ENCODE peak calls at places on chromosomes 13 and 19, in seven cellular contexts. I is progenitor cell of endocrine pancreas; W is iris pigment epithelial cell; O is PC-3; M is neural crest cell; D is naive thymus-derived CD4-positive, alpha-beta T cell; P is NCI-H2029. R is an unnamed sample.

GRCh38 chr19:27858981-27859581 is 1353.9 kb downstream of the UQCRFS1 start:
- DNase-seq in D (no peak), P (peak), O (no peak), M (no peak), W (no peak), I (no peak), R (no peak)

GRCh38 chr13:41864658-41865057 is 96.3 kb downstream of the VWA8 start:
- DNase-seq in D (no peak), W (peak), O (no peak), M (no peak), P (no peak), I (no peak), R (no peak)

GRCh38 chr13:20190481-20191310 is 2.0 kb downstream of the GJB2 start:
- DNase-seq in P (no peak), M (no peak), O (peak), W (peak), I (no peak), D (no peak), R (no peak)

GRCh38 chr19:29277107-29277506 is 64.2 kb upstream of the UQCRFS1 start:
- DNase-seq in I (no peak), W (no peak), D (peak), M (no peak), O (no peak), P (no peak), R (no peak)

GRCh38 chr19:47711652-47712239 is 1.5 kb upstream of the EHD2 start:
- DNase-seq in I (no peak), D (no peak), W (no peak), P (no peak), O (no peak), M (no peak), R (no peak)

GRCh38 chr19:50568321-50569022 is at the start of gene LRRC4B:
- DNase-seq in O (no peak), I (no peak), W (no peak), M (peak), P (no peak), D (no peak), R (no peak)

GRCh38 chr13:80012281-80012680 is 328.6 kb downstream of the SPRY2 start:
- DNase-seq in D (no peak), P (no peak), I (no peak), O (peak), M (no peak), W (peak), R (no peak)

GRCh38 chr19:39411006-39411831 is 1.2 kb upstream of the PLEKHG2 start:
- DNase-seq in W (peak), P (no peak), M (no peak), I (no peak), D (no peak), O (no peak), R (no peak)

GRCh38 chr19:3721900-3722442 is 13.8 kb downstream of the TJP3 start:
- DNase-seq in M (no peak), D (no peak), P (no peak), I (no peak), O (no peak), W (no peak), R (no peak)

GRCh38 chr13:39530996-39531395 is 72.0 kb downstream of the LHFPL6 start:
- DNase-seq in I (no peak), P (no peak), M (no peak), D (no peak), O (peak), W (peak), R (no peak)

GRCh38 chr19:30565680-30566079 is 193.5 kb downstream of the ZNF536 start:
- DNase-seq in W (no peak), M (no peak), D (no peak), O (no peak), P (no peak), I (no peak), R (no peak)

GRCh38 chr13:22665531-22665930 is 515.2 kb upstream of the SGCG start:
- DNase-seq in W (no peak), O (peak), I (no peak), P (peak), D (no peak), M (no peak), R (no peak)

GRCh38 chr19:57171551-57172081 is 4.3 kb upstream of the DUXA start:
- DNase-seq in P (no peak), M (no peak), W (peak), I (peak), O (peak), D (no peak), R (no peak)

GRCh38 chr19:45357445-45357783 is 13.0 kb downstream of the ERCC2 start:
- DNase-seq in W (no peak), O (no peak), D (no peak), M (no peak), P (no peak), I (no peak), R (no peak)

GRCh38 chr19:52221031-52221430 is 31.2 kb downstream of the PPP2R1A start:
- DNase-seq in O (no peak), D (no peak), M (no peak), I (no peak), P (no peak), W (no peak), R (no peak)

GRCh38 chr13:98769736-98770135 is 17.3 kb upstream of the SLC15A1 start:
- DNase-seq in W (no peak), O (no peak), M (no peak), D (no peak), P (no peak), I (no peak), R (no peak)

GRCh38 chr13:102399791-102400618 is 1.8 kb downstream of the FGF14 start:
- DNase-seq in O (no peak), M (no peak), P (no peak), W (no peak), I (no peak), D (no peak), R (no peak)

GRCh38 chr13:27406178-27406939 is 18.1 kb upstream of the GTF3A start:
- DNase-seq in D (peak), I (no peak), W (peak), M (no peak), O (peak), P (peak), R (no peak)

GRCh38 chr13:27638521-27638920 is 16.8 kb downstream of the POLR1D start:
- DNase-seq in I (no peak), O (no peak), P (no peak), M (no peak), D (no peak), W (peak), R (no peak)

GRCh38 chr13:110056640-110057039 is 250.3 kb downstream of the COL4A1 start:
- DNase-seq in I (no peak), M (no peak), D (no peak), W (no peak), P (no peak), O (no peak), R (no peak)

GRCh38 chr13:41565221-41565620 is 107.9 kb downstream of the RGCC start:
- DNase-seq in O (no peak), M (no peak), W (peak), P (no peak), I (no peak), D (no peak), R (peak)

GRCh38 chr13:76677047-76677446 is 209.2 kb downstream of the KCTD12 start:
- DNase-seq in O (no peak), W (peak), P (no peak), M (no peak), I (no peak), D (no peak), R (no peak)

GRCh38 chr13:75236774-75237173 is 245.2 kb downstream of the TBC1D4 start:
- DNase-seq in P (no peak), M (no peak), I (no peak), D (no peak), O (peak), W (peak), R (no peak)

GRCh38 chr13:99406799-99407201 is 94.5 kb upstream of the TM9SF2 start:
- DNase-seq in P (no peak), D (no peak), M (no peak), W (peak), O (no peak), I (no peak), R (no peak)

GRCh38 chr13:27012482-27013197 is 159.0 kb downstream of the USP12 start:
- DNase-seq in O (peak), I (no peak), W (peak), M (no peak), P (no peak), D (no peak), R (no peak)

GRCh38 chr19:48768989-48769713 is 13.8 kb downstream of the FGF21 start:
- DNase-seq in M (no peak), P (no peak), O (no peak), W (peak), I (no peak), D (no peak), R (no peak)